ENCODE peak calls at places on chromosome 16, in six cellular contexts. T is HCT116, L is endodermal cell, I is PC-3, M is thoracic aorta, C is tibial artery. R is an unnamed sample.

GRCh38 chr16:65936096-65936495 is 430.4 kb upstream of the CDH5 start:
- DNase-seq in T (no peak), L (no peak), I (no peak), M (no peak), C (no peak), R (no peak)

GRCh38 chr16:84975066-84975465 is 36.3 kb downstream of the ZDHHC7 start:
- DNase-seq in T (no peak), L (no peak), I (no peak), M (no peak), C (no peak), R (no peak)

GRCh38 chr16:57727610-57728009 is 8.0 kb upstream of the KATNB1 start:
- DNase-seq in T (no peak), L (no peak), I (no peak), M (no peak), C (no peak), R (no peak)

GRCh38 chr16:28977703-28978641 is 3.4 kb downstream of the SPNS1 start:
- DNase-seq in T (no peak), L (peak; percentile 78), I (peak; percentile 21), M (no peak), C (no peak), R (no peak)

GRCh38 chr16:3092501-3092991 is 6.5 kb downstream of the ZSCAN10 start:
- DNase-seq in T (no peak), L (no peak), I (no peak), M (no peak), C (no peak), R (no peak)

GRCh38 chr16:70476272-70477020 is 22.1 kb downstream of the FCSK start:
- DNase-seq in T (peak; percentile 49), L (no peak), I (peak; percentile 79), M (no peak), C (no peak), R (peak; percentile 64)

GRCh38 chr16:67963325-67964321 is 4.8 kb downstream of the SLC12A4 start:
- DNase-seq in T (no peak), L (peak; percentile 65), I (no peak), M (no peak), C (no peak), R (no peak)

GRCh38 chr16:76639685-76640289 is 362.6 kb downstream of the CNTNAP4 start:
- DNase-seq in T (no peak), L (peak; percentile 84), I (peak; percentile 60), M (no peak), C (no peak), R (peak; percentile 44)

GRCh38 chr16:82252582-82252981 is 82.6 kb upstream of the MPHOSPH6 start:
- DNase-seq in T (no peak), L (no peak), I (no peak), M (no peak), C (no peak), R (no peak)

GRCh38 chr16:381788-382717 is at the start of gene PGAP6:
- DNase-seq in T (no peak), L (peak; percentile 81), I (peak; percentile 50), M (no peak), C (peak; percentile 48), R (no peak)

GRCh38 chr16:67260426-67261063 is 11.8 kb downstream of the SLC9A5 start:
- DNase-seq in T (no peak), L (peak; percentile 75), I (peak; percentile 52), M (no peak), C (peak; percentile 23), R (peak; percentile 40)

GRCh38 chr16:72646615-72647014 is 401.3 kb downstream of the ZFHX3 start:
- DNase-seq in T (no peak), L (no peak), I (no peak), M (no peak), C (no peak), R (no peak)

GRCh38 chr16:70805787-70806186 is 4.8 kb upstream of the VAC14 start:
- DNase-seq in T (no peak), L (peak; percentile 1), I (peak; percentile 18), M (no peak), C (no peak), R (no peak)

GRCh38 chr16:84072014-84072413 is 29.4 kb upstream of the SLC38A8 start:
- DNase-seq in T (no peak), L (no peak), I (peak; percentile 4), M (no peak), C (no peak), R (no peak)

GRCh38 chr16:17224859-17225258 is 245.9 kb downstream of the XYLT1 start:
- DNase-seq in T (no peak), L (no peak), I (no peak), M (peak; percentile 9), C (peak; percentile 72), R (no peak)

GRCh38 chr16:72517154-72517553 is 345.2 kb upstream of the PMFBP1 start:
- DNase-seq in T (no peak), L (no peak), I (no peak), M (no peak), C (no peak), R (no peak)

GRCh38 chr16:82011199-82011641 is at the start of gene SDR42E1:
- DNase-seq in T (peak; percentile 91), L (no peak), I (no peak), M (no peak), C (no peak), R (no peak)

GRCh38 chr16:68553186-68553585 is 14.1 kb downstream of the ZFP90 start:
- DNase-seq in T (no peak), L (no peak), I (no peak), M (no peak), C (no peak), R (no peak)

GRCh38 chr16:67748791-67749282 is 29.7 kb upstream of the GFOD2 start:
- DNase-seq in T (no peak), L (no peak), I (no peak), M (no peak), C (no peak), R (no peak)

GRCh38 chr16:84143784-84144199 is 1.2 kb downstream of the HSDL1 start:
- DNase-seq in T (no peak), L (peak; percentile 68), I (no peak), M (no peak), C (no peak), R (no peak)

GRCh38 chr16:59048876-59049275 is 314.8 kb upstream of the GOT2 start:
- DNase-seq in T (no peak), L (no peak), I (no peak), M (no peak), C (no peak), R (no peak)

GRCh38 chr16:57795431-57795878 is 6.8 kb downstream of the KIFC3 start:
- DNase-seq in T (peak; percentile 53), L (peak; percentile 90), I (peak; percentile 72), M (no peak), C (no peak), R (no peak)

GRCh38 chr16:55668337-55669281 is 12.8 kb downstream of the SLC6A2 start:
- DNase-seq in T (no peak), L (peak; percentile 85), I (peak; percentile 59), M (no peak), C (no peak), R (no peak)

GRCh38 chr16:24819462-24820040 is 26.2 kb upstream of the SLC5A11 start:
- DNase-seq in T (no peak), L (no peak), I (no peak), M (no peak), C (no peak), R (no peak)

GRCh38 chr16:82384017-82384416 is 214.0 kb upstream of the MPHOSPH6 start:
- DNase-seq in T (no peak), L (no peak), I (no peak), M (no peak), C (no peak), R (no peak)

GRCh38 chr16:87713469-87714229 is 52.1 kb downstream of the KLHDC4 start:
- DNase-seq in T (no peak), L (no peak), I (no peak), M (no peak), C (no peak), R (no peak)

GRCh38 chr16:55403464-55403863 is 75.5 kb upstream of the MMP2 start:
- DNase-seq in T (no peak), L (no peak), I (no peak), M (no peak), C (no peak), R (no peak)

GRCh38 chr16:839643-840408 is 39.3 kb upstream of the GNG13 start:
- DNase-seq in T (no peak), L (no peak), I (no peak), M (no peak), C (no peak), R (no peak)

GRCh38 chr16:66267287-66268137 is 99.0 kb upstream of the CDH5 start:
- DNase-seq in T (no peak), L (peak; percentile 49), I (no peak), M (no peak), C (no peak), R (peak; percentile 41)

GRCh38 chr16:23575834-23576233 is 18.3 kb downstream of the UBFD1 start:
- DNase-seq in T (no peak), L (no peak), I (no peak), M (no peak), C (no peak), R (no peak)

GRCh38 chr16:56042416-56042815 is 148.9 kb upstream of the GNAO1 start:
- DNase-seq in T (no peak), L (peak; percentile 9), I (no peak), M (no peak), C (no peak), R (no peak)

GRCh38 chr16:29995330-29995910 is at the start of gene HIRIP3:
- DNase-seq in T (peak; percentile 66), L (peak; percentile 93), I (peak; percentile 77), M (peak; percentile 47), C (peak; percentile 85), R (peak; percentile 90)
- H3K4me1 ChIP-seq in T (peaks cover 27% of the 10 kb centered on the region), L (no peaks in the 10 kb centered on the region), I (peaks cover 24% of the 10 kb centered on the region), M (peaks cover 12% of the 10 kb centered on the region), C (no peaks in the 10 kb centered on the region), R (peaks cover 22% of the 10 kb centered on the region)

DNA sequence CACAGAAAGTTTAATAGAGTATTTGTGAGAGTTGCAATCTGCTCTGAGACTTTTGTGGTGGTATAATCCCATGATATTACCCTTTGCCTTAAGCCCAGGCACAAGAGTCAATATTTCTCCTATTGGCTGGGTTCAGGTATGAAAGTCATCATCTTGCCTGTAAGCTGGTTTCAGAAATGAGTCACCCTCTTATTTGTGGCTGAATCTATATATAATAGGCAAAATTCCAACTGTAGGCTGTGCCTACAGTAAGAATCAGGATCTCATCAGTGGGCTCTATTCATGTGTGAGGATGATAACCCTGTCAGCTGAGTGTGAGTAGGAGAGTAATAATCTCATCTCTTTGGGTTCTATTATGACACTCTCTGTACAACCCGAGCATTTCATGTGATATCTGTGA is 2103.1 kb downstream of the TP53TG3F start:
- DNase-seq in T (no peak), L (no peak), I (no peak), M (no peak), C (no peak), R (no peak)
- H3K9me3 ChIP-seq in T (no peaks in the 10 kb centered on the region), L (peaks cover 89% of the 10 kb centered on the region), I (no peaks in the 10 kb centered on the region), M (no peaks in the 10 kb centered on the region), C (no peaks in the 10 kb centered on the region), R (peaks cover 9% of the 10 kb centered on the region)

DNA sequence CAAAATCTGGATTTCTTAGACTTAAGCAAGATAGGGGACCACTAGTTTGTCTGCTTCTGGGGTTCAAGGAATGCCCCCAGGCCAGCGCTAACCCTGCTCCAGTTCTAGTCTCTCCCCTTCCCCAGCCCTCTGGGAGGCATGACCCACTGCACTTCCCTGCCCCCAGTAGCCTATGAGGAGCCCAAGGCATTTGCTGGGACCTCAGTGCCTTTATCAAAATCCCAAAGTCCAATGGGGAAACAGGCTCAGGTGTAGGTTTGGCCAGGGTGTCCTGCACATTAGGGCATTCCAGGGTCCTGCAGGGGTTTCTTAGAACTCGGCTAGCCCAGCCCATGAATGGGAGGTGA is 1.2 kb downstream of the IL4R start:
- DNase-seq in T (no peak), L (no peak), I (no peak), M (no peak), C (no peak), R (no peak)
- H3K4me3 ChIP-seq in T (peak overlapping the region; percentile 82), L (peak overlapping the region; percentile 35), I (peak overlapping the region; percentile 93), M (peak overlapping the region; percentile 81), C (peak overlapping the region; percentile 92), R (no peak overlapping the region)

GRCh38 chr16:79093554-79093967 is 507.0 kb downstream of the MAF start:
- DNase-seq in T (no peak), L (no peak), I (no peak), M (no peak), C (peak; percentile 45), R (no peak)
- H3K4me1 ChIP-seq in T (no peaks in the 10 kb centered on the region), L (no peaks in the 10 kb centered on the region), I (no peaks in the 10 kb centered on the region), M (peaks cover 9% of the 10 kb centered on the region), C (no peaks in the 10 kb centered on the region), R (no peaks in the 10 kb centered on the region)

R was measured in SJSA1.